ENCODE peak calls at places on chromosomes 2 and 18, in five cellular contexts. U, W, H, G and Z are unnamed samples.

GRCh38 chr18:49237031-49237430 is 223.4 kb downstream of the DYM start:
- DNase-seq in U (no peak), H (no peak), G (no peak), W (no peak), Z (no peak)

GRCh38 chr2:19228720-19229119 is 129.7 kb downstream of the OSR1 start:
- DNase-seq in G (no peak), U (no peak), H (no peak), W (no peak), Z (no peak)

GRCh38 chr18:28175930-28176673 is 828 bp downstream of the CDH2 start:
- DNase-seq in G (no peak), W (no peak), U (peak; percentile 32), H (peak; percentile 36), Z (no peak)

GRCh38 chr2:98910349-98911125 is 25.5 kb downstream of the CRACDL start:
- DNase-seq in H (no peak), W (no peak), U (no peak), G (no peak), Z (no peak)

GRCh38 chr2:9631976-9632700 is 1.3 kb upstream of the YWHAQ start:
- DNase-seq in W (no peak), H (peak; percentile 43), G (no peak), U (no peak), Z (no peak)

GRCh38 chr2:38386377-38386776 is 9.3 kb upstream of the ATL2 start:
- DNase-seq in U (no peak), G (no peak), W (no peak), H (no peak), Z (no peak)

GRCh38 chr18:57210101-57210661 is 63.3 kb downstream of the BOD1L2 start:
- DNase-seq in W (peak; percentile 38), H (peak; percentile 90), U (peak; percentile 38), G (peak; percentile 63), Z (peak; percentile 42)

GRCh38 chr2:42223822-42224268 is 54.7 kb downstream of the EML4 start:
- DNase-seq in U (no peak), H (no peak), G (no peak), W (no peak), Z (no peak)

GRCh38 chr2:201118957-201119848 is 3.2 kb downstream of the CFLAR start:
- DNase-seq in H (peak; percentile 38), G (peak; percentile 33), U (no peak), W (no peak), Z (no peak)

GRCh38 chr2:46161921-46162320 is 135.3 kb upstream of the EPAS1 start:
- DNase-seq in U (no peak), W (no peak), H (no peak), G (no peak), Z (no peak)

DNA sequence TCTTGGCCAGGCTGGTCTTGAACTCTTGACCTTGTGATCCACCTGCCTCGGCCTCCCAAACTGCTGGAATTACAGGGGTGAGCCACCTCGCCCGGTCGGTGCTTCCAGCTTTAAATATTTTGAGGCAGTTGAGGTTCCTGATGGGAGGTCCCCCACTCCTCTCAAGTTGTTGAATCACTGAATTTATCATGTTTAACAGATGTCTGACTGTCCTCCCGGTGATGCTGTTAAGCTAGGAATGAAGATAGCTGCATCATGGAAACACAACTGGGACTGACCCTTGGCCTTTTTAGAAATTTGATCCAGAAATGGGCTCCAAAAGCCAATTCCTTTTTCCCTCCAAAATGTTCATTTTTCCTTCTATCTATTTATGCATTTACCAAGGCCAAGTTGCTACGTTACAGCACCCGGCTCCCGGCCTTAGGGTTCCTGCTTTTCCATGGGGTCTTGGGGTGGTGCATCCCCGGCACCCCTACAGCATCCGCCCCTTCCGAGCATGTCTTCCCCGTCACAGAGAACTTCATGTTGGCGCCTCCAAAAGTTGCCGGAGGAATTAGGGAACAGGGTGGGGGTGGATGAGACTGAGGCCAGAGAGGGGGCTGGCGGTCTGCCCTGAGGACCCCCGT is 43.9 kb downstream of the PAX8 start:
- DNase-seq in G (no peak), U (no peak), W (no peak), H (no peak), Z (no peak)
- H3K4me3 ChIP-seq in G (peak overlapping the region; percentile 66), U (no peak overlapping the region), W (no peak overlapping the region), H (no peak overlapping the region), Z (peak overlapping the region; percentile 53)

DNA sequence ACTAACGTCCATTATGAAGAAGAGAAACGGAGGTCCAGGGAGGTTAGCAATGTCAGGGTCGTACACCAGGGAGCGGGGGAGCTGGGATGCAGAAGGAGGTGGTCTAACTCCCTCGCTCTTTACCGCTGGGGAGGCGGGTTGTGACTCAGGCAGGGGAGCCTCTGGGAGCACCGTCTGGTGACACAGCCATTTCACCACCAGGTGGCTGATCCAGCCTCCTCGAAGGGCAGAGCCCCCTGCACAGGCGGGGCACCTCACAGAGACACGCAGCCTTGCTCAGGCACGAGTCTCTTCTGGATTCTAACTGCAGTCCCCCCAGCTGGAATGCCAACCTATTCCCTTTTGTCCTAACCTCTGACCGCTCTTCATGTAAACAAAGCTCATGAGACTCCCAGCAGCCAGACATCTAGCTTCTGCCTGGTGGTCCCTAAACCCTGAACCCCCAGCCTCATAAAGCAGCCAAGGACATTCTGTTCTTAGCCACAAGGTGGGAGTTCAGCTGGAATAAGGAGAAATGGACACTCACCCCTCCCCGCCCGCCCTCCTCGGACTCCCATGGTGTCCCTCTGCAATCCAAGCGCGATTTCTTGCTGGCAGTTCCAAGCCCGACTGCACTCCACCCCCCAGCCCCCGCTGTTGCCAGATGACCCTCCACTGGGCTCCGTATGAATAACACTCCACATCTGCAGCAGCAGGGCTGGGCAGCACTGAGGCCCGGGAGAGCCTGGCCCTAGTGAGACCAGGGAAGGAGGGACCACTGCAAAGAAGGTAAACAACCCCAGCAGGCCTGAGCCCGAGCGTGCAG is 84.4 kb downstream of the TNS1 start:
- DNase-seq in W (no peak), U (no peak), G (no peak), H (no peak), Z (no peak)
- TF ChIP-seq CTCF in W (peak; percentile 28), U (peak; percentile 13), G (peak; percentile 39), H (no peak), Z (peak; percentile 17)

GRCh38 chr18:55415258-55415871 is 172.6 kb downstream of the TCF4 start:
- DNase-seq in H (peak; percentile 88), U (peak; percentile 90), G (peak; percentile 37), W (no peak), Z (peak; percentile 75)

GRCh38 chr18:55416791-55417190 is 171.2 kb downstream of the TCF4 start:
- DNase-seq in H (no peak), W (no peak), U (no peak), G (no peak), Z (no peak)

GRCh38 chr18:55418439-55418838 is 169.6 kb downstream of the TCF4 start:
- DNase-seq in G (no peak), U (no peak), H (no peak), W (no peak), Z (no peak)

GRCh38 chr18:55413474-55413873 is 174.5 kb downstream of the TCF4 start:
- DNase-seq in W (no peak), H (no peak), U (no peak), G (no peak), Z (no peak)

DNA sequence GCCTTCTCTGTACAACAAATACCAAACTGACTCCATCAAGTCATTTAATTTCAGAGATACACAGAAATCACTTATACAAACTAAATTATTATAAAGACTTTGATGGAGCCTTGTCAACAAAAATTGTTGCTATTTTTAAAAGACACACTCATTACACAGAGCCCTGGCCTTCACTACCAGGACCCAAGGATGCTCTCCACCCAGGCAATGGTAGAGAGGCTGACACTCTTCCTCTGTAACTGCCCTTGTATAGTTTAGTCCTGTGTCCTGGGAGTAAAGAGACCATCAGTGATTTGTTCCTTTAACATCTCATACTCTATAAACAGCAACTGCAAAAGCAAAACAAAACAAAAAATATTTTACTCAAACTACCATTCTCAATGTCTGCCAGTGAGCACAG is 173.5 kb downstream of the TCF4 start:
- DNase-seq in W (no peak), H (no peak), G (no peak), U (no peak), Z (no peak)
- H3K4me3 ChIP-seq in W (no peak overlapping the region), H (no peak overlapping the region), G (no peak overlapping the region), U (no peak overlapping the region), Z (no peak overlapping the region)

DNA sequence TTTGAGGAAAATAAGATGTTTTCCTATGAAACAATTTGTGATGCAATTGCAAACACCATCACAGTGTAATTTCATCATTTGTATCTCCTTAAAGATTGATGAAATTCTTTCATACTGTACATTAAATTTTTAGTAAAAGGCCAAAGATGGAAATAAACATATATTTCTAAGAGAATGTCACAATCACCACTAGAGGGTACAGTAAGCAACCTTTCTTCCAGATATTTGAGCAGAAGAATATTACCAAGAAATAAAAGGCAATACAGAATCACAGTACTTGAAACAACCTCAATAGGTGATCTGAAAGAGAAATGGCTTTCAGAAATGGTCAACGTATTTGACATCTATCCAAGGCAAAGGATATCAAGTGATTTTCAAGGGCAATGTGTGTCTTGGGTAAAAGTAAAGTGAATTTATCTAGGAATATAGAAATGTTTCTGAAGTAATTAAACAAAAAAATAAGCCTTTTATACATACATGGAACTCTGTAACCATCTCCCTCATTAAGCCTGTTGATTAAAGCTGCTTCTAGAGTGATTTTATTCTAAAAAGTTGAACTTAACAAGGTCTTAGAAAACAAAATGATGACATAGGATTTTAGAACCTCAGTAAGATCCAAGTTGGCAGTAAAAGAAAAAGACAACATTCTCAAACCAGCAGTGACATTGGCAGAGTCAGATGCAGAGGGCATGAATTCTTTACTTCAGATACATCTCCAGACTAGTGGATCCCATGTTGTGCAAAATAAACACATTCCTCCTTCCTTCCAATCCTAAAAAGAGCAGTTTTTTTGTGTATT is 90.3 kb upstream of the SESTD1 start:
- DNase-seq in U (no peak), H (no peak), W (no peak), G (no peak), Z (no peak)
- TF ChIP-seq CTCF in U (peak; percentile 47), H (peak; percentile 46), W (peak; percentile 40), G (peak; percentile 55), Z (peak; percentile 19)